ENCODE peak calls at places on chromosomes 16 and 17, in seven cellular contexts. K, S, Y, V, Z, N and G are unnamed samples.
A peak's percentile ranks its signal among the peaks of the same experiment; 100 is the strongest.

GRCh38 chr17:15891348-15891747 is 53.6 kb upstream of the ADORA2B start:
- DNase-seq in V (no peak), K (no peak), N (no peak), Y (peak; percentile 24), S (no peak), Z (no peak), G (no peak)

GRCh38 chr17:72476575-72476986 is 355.8 kb downstream of the SOX9 start:
- DNase-seq in Z (no peak), K (no peak), Y (no peak), N (no peak), S (no peak), V (peak; percentile 94), G (no peak)

GRCh38 chr16:71358464-71359031 is at the start of gene CALB2:
- DNase-seq in V (peak; percentile 85), Z (peak; percentile 17), S (peak; percentile 13), K (peak; percentile 32), N (peak; percentile 88), Y (peak; percentile 39), G (no peak)

GRCh38 chr16:10584956-10585561 is 4.7 kb upstream of the EMP2 start:
- DNase-seq in S (peak; percentile 42), Y (peak; percentile 21), N (no peak), K (peak; percentile 74), V (no peak), Z (peak; percentile 44), G (no peak)

GRCh38 chr16:28180660-28181556 is 30.9 kb downstream of the XPO6 start:
- DNase-seq in N (no peak), V (no peak), S (no peak), K (no peak), Y (peak; percentile 23), Z (no peak), G (no peak)

GRCh38 chr17:74746922-74747321 is 1.5 kb upstream of the NHERF1 start:
- DNase-seq in N (peak; percentile 63), Z (no peak), Y (no peak), K (no peak), V (no peak), S (no peak), G (no peak)

GRCh38 chr17:44979426-44980273 is 11.5 kb upstream of the C1QL1 start:
- DNase-seq in N (peak; percentile 63), V (no peak), S (no peak), K (no peak), Y (peak; percentile 84), Z (no peak), G (no peak)

GRCh38 chr16:66888647-66889615 is 8.6 kb downstream of the PDP2 start:
- DNase-seq in N (no peak), V (no peak), Y (no peak), S (no peak), Z (no peak), K (no peak), G (no peak)

GRCh38 chr17:73280191-73280590 is 18.5 kb upstream of the CPSF4L start:
- DNase-seq in N (no peak), S (no peak), V (no peak), Y (no peak), Z (no peak), K (no peak), G (no peak)

GRCh38 chr17:63972796-63973195 is at the start of gene SCN4A:
- DNase-seq in N (no peak), Z (no peak), S (no peak), V (no peak), Y (no peak), K (no peak), G (no peak)

GRCh38 chr16:15830832-15831451 is 25.9 kb downstream of the MYH11 start:
- DNase-seq in V (no peak), S (no peak), N (no peak), Z (no peak), Y (no peak), K (no peak), G (no peak)

GRCh38 chr17:78172284-78173024 is 4.1 kb downstream of the SYNGR2 start:
- DNase-seq in S (no peak), K (no peak), V (no peak), Z (no peak), Y (no peak), N (no peak), G (no peak)

GRCh38 chr16:8848939-8849391 is 19.8 kb downstream of the CARHSP1 start:
- DNase-seq in N (no peak), K (peak; percentile 80), Y (peak; percentile 41), S (no peak), Z (peak; percentile 84), V (no peak), G (no peak)

GRCh38 chr16:75392911-75393310 is 40.4 kb downstream of the CFDP1 start:
- DNase-seq in K (peak; percentile 37), Z (no peak), Y (no peak), N (no peak), S (no peak), V (no peak), G (no peak)

GRCh38 chr16:22848451-22848850 is 34.5 kb downstream of the HS3ST2 start:
- DNase-seq in Y (no peak), Z (no peak), V (peak; percentile 50), S (no peak), N (no peak), K (no peak), G (no peak)

GRCh38 chr17:53950207-53950857 is 127.6 kb downstream of the KIF2B start:
- DNase-seq in V (peak; percentile 82), K (no peak), S (no peak), N (peak; percentile 21), Y (no peak), Z (no peak), G (no peak)

GRCh38 chr17:30920282-30920681 is 1.5 kb upstream of the ADAP2 start:
- DNase-seq in Y (peak; percentile 37), V (peak; percentile 67), Z (no peak), S (no peak), K (no peak), N (no peak), G (no peak)

GRCh38 chr16:85998178-85998867 is 99.4 kb downstream of the IRF8 start:
- DNase-seq in Z (no peak), S (no peak), K (no peak), N (no peak), Y (no peak), V (no peak), G (no peak)

GRCh38 chr17:34447406-34447805 is 84.4 kb upstream of the CCL1 start:
- DNase-seq in K (no peak), Z (no peak), Y (no peak), S (no peak), V (no peak), N (no peak), G (no peak)

GRCh38 chr17:34445145-34445544 is 82.1 kb upstream of the CCL1 start:
- DNase-seq in N (no peak), K (no peak), S (no peak), V (no peak), Z (no peak), Y (no peak), G (no peak)

GRCh38 chr17:34442387-34443111 is 79.5 kb upstream of the CCL1 start:
- DNase-seq in Y (no peak), N (no peak), S (no peak), K (no peak), Z (no peak), V (no peak), G (no peak)

GRCh38 chr17:34443832-34444469 is 80.9 kb upstream of the CCL1 start:
- DNase-seq in V (peak; percentile 60), S (no peak), N (peak; percentile 25), Y (no peak), K (no peak), Z (no peak), G (no peak)
- TF ChIP-seq CTCF in V (peak; percentile 85), S (no peak), N (peak; percentile 37), Y (no peak), K (no peak), Z (peak; percentile 26), G (no peak)

GRCh38 chr17:58002973-58003372 is 4.1 kb downstream of the SRSF1 start:
- DNase-seq in Z (no peak), S (no peak), Y (no peak), V (no peak), N (no peak), K (no peak), G (no peak)

GRCh38 chr17:58001461-58002124 is 5.5 kb downstream of the SRSF1 start:
- DNase-seq in S (no peak), V (no peak), Z (no peak), Y (no peak), K (no peak), N (no peak), G (no peak)

GRCh38 chr17:58002558-58002957 is 4.5 kb downstream of the SRSF1 start:
- DNase-seq in S (no peak), K (no peak), Y (no peak), Z (no peak), N (no peak), V (no peak), G (no peak)

GRCh38 chr17:58004060-58004459 is 3.0 kb downstream of the SRSF1 start:
- DNase-seq in Y (no peak), S (no peak), Z (no peak), K (no peak), V (no peak), N (no peak), G (no peak)

DNA sequence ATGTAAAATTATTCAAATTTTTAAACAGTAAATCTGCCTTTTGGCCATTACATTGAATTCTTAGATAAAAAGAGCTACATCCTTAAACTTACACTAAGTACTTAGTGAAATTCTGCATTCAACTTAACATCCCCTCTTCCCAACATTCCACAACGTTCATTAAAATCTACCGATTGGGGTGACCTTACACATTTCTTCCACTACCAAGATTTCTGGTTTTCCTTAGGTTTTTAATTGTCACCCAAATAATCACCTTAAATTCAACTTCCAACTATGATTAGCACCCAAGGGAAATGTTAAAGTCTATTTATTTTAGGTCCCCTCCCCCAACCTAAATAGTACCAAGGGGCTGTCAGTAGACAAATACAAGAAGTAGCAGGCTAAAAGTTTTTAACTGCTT is 4.9 kb downstream of the SRSF1 start:
- DNase-seq in N (no peak), K (no peak), Y (no peak), S (no peak), V (no peak), Z (no peak), G (no peak)
- TF ChIP-seq CTCF in N (no peak), K (no peak), Y (no peak), S (no peak), V (no peak), Z (peak; percentile 35), G (no peak)

DNA sequence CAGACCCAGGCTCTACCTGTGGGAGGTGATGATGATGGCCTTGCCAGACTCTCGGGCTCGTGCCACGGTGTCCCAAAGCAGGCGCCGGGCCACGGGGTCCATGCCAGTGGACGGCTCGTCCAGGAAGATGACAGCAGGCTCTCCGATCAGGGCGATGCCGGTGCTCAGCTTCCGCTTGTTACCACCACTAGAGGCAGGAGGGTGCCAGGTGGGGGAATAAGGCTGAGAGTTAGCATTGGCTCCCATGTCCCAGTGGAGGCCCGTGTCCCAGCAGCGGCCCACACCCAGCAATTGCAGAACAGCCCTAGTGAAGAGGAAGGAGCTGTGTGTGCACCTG is 10.3 kb upstream of the RNPS1 start:
- DNase-seq in Z (no peak), S (no peak), V (peak; percentile 74), N (no peak), K (no peak), Y (no peak), G (no peak)
- TF ChIP-seq CTCF in Z (peak; percentile 20), S (no peak), V (peak; percentile 36), N (peak; percentile 6), K (no peak), Y (peak; percentile 7), G (no peak)

DNA sequence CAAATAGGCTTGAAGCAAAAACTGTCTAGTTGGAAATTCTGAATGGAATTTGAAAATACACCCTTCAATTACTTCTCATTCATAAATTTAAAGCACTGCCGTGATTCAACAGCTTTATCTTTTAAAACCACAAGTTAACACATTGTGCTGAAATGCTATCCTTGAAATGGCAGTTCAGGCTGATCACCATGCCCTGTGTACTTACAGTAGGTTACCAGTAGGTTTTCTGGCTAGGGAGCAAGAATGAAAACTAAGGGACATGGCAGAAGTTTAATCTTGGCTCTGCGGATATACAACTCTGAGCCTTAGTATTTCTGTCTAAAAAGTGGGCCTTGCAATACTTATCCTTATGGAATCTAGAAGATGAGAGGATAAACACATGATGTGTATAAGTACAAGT is 28.0 kb downstream of the NXPH3 start:
- DNase-seq in S (no peak), V (no peak), Y (no peak), N (no peak), Z (no peak), K (no peak), G (no peak)
- TF ChIP-seq CTCF in S (peak; percentile 21), V (no peak), Y (peak; percentile 24), N (no peak), Z (peak; percentile 45), K (peak; percentile 3), G (no peak)